ENCODE peak calls at places on chromosome 17, in eight cellular contexts. H, M, I, Y, K, U, T and J are unnamed samples.

GRCh38 chr17:39822051-39822450 is 42.1 kb downstream of the IKZF3 start:
- DNase-seq in H (no peak), M (no peak), I (no peak), Y (no peak), K (no peak), U (no peak), T (no peak), J (no peak)

GRCh38 chr17:64343833-64344637 is 46.6 kb downstream of the PECAM1 start:
- DNase-seq in H (peak; percentile 99), M (peak; percentile 65), I (no peak), Y (peak; percentile 64), K (peak; percentile 91), U (peak; percentile 95), T (peak; percentile 19), J (no peak)

GRCh38 chr17:234163-235047 is 53.0 kb upstream of the DOC2B start:
- DNase-seq in H (peak; percentile 46), M (no peak), I (no peak), Y (no peak), K (no peak), U (peak; percentile 55), T (no peak), J (peak; percentile 46)

GRCh38 chr17:61425682-61426481 is 26.2 kb downstream of the TBX2 start:
- DNase-seq in H (no peak), M (no peak), I (no peak), Y (peak; percentile 69), K (peak; percentile 34), U (no peak), T (no peak), J (no peak)

GRCh38 chr17:68446626-68447041 is 10.7 kb downstream of the WIPI1 start:
- DNase-seq in H (no peak), M (no peak), I (no peak), Y (no peak), K (no peak), U (no peak), T (no peak), J (no peak)

GRCh38 chr17:49925916-49926315 is 43.1 kb upstream of the DLX4 start:
- DNase-seq in H (no peak), M (no peak), I (no peak), Y (no peak), K (no peak), U (no peak), T (no peak), J (no peak)

GRCh38 chr17:51279183-51279582 is 18.8 kb downstream of the UTP18 start:
- DNase-seq in H (no peak), M (no peak), I (no peak), Y (no peak), K (no peak), U (no peak), T (no peak), J (no peak)

GRCh38 chr17:15171433-15172047 is 93.6 kb downstream of the PMP22 start:
- DNase-seq in H (peak; percentile 54), M (peak; percentile 63), I (peak; percentile 82), Y (peak; percentile 75), K (peak; percentile 78), U (peak; percentile 75), T (no peak), J (no peak)

GRCh38 chr17:2282297-2282873 is 21.2 kb downstream of the SMG6 start:
- DNase-seq in H (peak; percentile 71), M (peak; percentile 39), I (peak; percentile 61), Y (peak; percentile 78), K (peak; percentile 91), U (no peak), T (no peak), J (no peak)

GRCh38 chr17:29723283-29724047 is 100.8 kb upstream of the CORO6 start:
- DNase-seq in H (no peak), M (no peak), I (no peak), Y (no peak), K (no peak), U (no peak), T (peak; percentile 48), J (no peak)

GRCh38 chr17:49963626-49964538 is 5.1 kb upstream of the DLX4 start:
- DNase-seq in H (no peak), M (no peak), I (peak; percentile 38), Y (no peak), K (peak; percentile 12), U (no peak), T (no peak), J (no peak)

GRCh38 chr17:31488264-31488981 is 96.9 kb downstream of the RAB11FIP4 start:
- DNase-seq in H (no peak), M (no peak), I (no peak), Y (no peak), K (no peak), U (peak; percentile 86), T (peak; percentile 50), J (no peak)

GRCh38 chr17:19331134-19331533 is 31.4 kb downstream of the B9D1 start:
- DNase-seq in H (no peak), M (no peak), I (no peak), Y (no peak), K (peak; percentile 80), U (no peak), T (no peak), J (no peak)

GRCh38 chr17:45005700-45006099 is 37.6 kb upstream of the C1QL1 start:
- DNase-seq in H (no peak), M (no peak), I (no peak), Y (no peak), K (no peak), U (no peak), T (no peak), J (no peak)

GRCh38 chr17:45011767-45012166 is 39.7 kb downstream of the DCAKD start:
- DNase-seq in H (no peak), M (no peak), I (no peak), Y (no peak), K (no peak), U (no peak), T (no peak), J (no peak)

GRCh38 chr17:45009676-45010467 is 41.6 kb downstream of the DCAKD start:
- DNase-seq in H (no peak), M (no peak), I (no peak), Y (no peak), K (peak; percentile 47), U (no peak), T (no peak), J (no peak)

GRCh38 chr17:45006927-45007461 is 38.9 kb upstream of the C1QL1 start:
- DNase-seq in H (no peak), M (no peak), I (no peak), Y (no peak), K (peak; percentile 25), U (no peak), T (no peak), J (no peak)

DNA sequence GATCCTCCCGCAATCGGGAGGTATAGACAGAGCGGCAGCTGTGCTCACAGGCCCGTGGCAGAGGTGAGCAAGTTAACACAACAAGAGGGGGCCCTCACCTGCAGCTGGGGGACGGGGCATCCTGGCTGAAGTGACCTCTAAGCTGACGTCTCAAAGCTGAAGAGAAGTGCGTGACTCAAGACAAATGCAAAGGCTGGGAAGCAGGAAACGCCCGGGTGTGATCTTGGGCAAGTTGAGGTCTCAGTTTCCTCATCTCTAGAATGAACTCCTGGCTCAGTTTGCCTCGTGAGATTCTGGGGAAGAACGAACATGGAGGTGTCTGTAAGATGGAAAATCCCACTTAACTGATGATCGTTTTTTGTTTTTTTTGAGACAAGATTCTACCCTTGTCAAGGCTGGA is 40.1 kb upstream of the C1QL1 start:
- DNase-seq in H (no peak), M (no peak), I (no peak), Y (no peak), K (no peak), U (no peak), T (no peak), J (no peak)
- H3K4me3 ChIP-seq in H (no peak overlapping the region), M (no peak overlapping the region), I (no peak overlapping the region), Y (no peak overlapping the region), K (no peak overlapping the region), U (no peak overlapping the region), T (no peak overlapping the region), J (no peak overlapping the region)

DNA sequence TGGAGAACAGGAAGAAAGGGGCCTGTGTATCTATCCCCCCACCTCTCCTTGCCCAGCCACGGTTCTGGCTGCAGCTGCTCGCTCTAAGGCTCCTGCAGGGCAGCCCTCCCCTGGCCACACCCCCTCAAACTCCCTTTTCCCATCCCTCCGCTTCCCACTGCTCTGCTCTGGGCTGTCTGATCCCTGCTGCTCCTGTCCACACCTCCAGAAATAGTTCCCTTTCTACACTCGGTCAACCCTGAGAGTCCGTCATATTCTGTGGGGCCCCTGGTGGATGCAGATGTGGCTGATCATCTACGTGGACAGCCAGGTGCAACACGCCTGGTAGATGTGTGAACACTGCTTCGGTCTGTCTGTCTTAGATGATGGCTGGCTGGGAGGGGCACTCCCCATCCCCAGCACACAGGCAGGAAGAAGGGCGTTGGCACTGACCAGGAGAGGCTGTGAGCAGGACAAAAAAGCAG is 19.3 kb upstream of the KRT19 start:
- DNase-seq in H (no peak), M (no peak), I (peak; percentile 74), Y (no peak), K (no peak), U (no peak), T (no peak), J (no peak)
- H3K27ac ChIP-seq in H (no peak overlapping the region), M (peak overlapping the region; percentile 79), I (peak overlapping the region; percentile 2), Y (peak overlapping the region; percentile 89), K (no peak overlapping the region), U (peak overlapping the region; percentile 69), T (peak overlapping the region; percentile 84), J (peak overlapping the region; percentile 74)

GRCh38 chr17:65799454-65799853 is 238.0 kb upstream of the AXIN2 start:
- DNase-seq in H (no peak), M (no peak), I (no peak), Y (no peak), K (no peak), U (no peak), T (no peak), J (no peak)

GRCh38 chr17:65797809-65798208 is 236.4 kb upstream of the AXIN2 start:
- DNase-seq in H (peak; percentile 5), M (no peak), I (peak; percentile 19), Y (peak; percentile 26), K (peak; percentile 7), U (no peak), T (no peak), J (no peak)

GRCh38 chr17:65790241-65790640 is 228.8 kb upstream of the AXIN2 start:
- DNase-seq in H (no peak), M (no peak), I (no peak), Y (no peak), K (no peak), U (no peak), T (no peak), J (no peak)

GRCh38 chr17:65797101-65797500 is 235.7 kb upstream of the AXIN2 start:
- DNase-seq in H (no peak), M (no peak), I (no peak), Y (no peak), K (no peak), U (no peak), T (no peak), J (no peak)

GRCh38 chr17:65794572-65794971 is 233.1 kb upstream of the AXIN2 start:
- DNase-seq in H (peak; percentile 35), M (no peak), I (peak; percentile 37), Y (peak; percentile 63), K (peak; percentile 36), U (no peak), T (no peak), J (no peak)
- TF ChIP-seq CTCF in H (peak; percentile 31), M (no peak), I (peak; percentile 67), Y (peak; percentile 53), K (peak; percentile 59), U (peak; percentile 23), T (no peak), J (peak; percentile 74)

DNA sequence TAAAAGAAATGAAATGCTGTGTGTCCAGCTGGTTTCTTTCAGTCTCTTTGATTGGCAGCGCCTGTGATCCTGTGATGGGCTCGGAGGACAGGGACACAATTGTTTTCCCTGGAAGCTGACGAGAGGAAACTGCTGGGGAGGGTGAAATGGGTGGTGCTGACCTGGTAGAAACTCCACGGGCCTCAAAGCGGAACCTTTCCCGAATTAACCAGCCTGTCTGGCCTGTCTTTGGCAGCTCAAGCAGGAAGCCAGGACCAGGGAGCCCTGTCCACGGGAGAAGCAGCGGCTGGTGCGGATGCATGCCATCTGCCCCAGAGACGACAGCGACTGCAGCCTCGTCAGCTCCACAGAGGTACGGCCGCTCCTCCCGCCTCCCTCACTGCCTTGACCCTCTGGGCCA is 22.4 kb downstream of the CARD14 start:
- DNase-seq in H (peak; percentile 8), M (no peak), I (no peak), Y (no peak), K (no peak), U (no peak), T (no peak), J (no peak)
- H3K4me3 ChIP-seq in H (no peak overlapping the region), M (no peak overlapping the region), I (no peak overlapping the region), Y (no peak overlapping the region), K (no peak overlapping the region), U (no peak overlapping the region), T (no peak overlapping the region), J (no peak overlapping the region)